ENCODE peak calls at places on chromosomes 13 and 19, in seven cellular contexts. X is MM.1S, L is fibroblast of lung, J is gastrocnemius medialis, Z is uterus, S is HepG2, F is heart left ventricle. Q is an unnamed sample.

GRCh38 chr13:72970301-72970880 is 88.4 kb upstream of the KLF5 start:
- DNase-seq in X (no peak), L (no peak), J (no peak), Z (no peak), S (no peak), F (no peak), Q (no peak)

GRCh38 chr19:42375415-42376176 is 14.5 kb downstream of the CNFN start:
- DNase-seq in X (no peak), L (no peak), J (no peak), Z (no peak), S (no peak), F (no peak), Q (no peak)

GRCh38 chr19:12938536-12939291 is at the start of gene CALR:
- DNase-seq in X (peak; percentile 36), L (peak; percentile 43), J (no peak), Z (no peak), S (no peak), F (no peak), Q (no peak)

GRCh38 chr19:29526730-29527499 is 1.1 kb downstream of the VSTM2B start:
- DNase-seq in X (no peak), L (no peak), J (no peak), Z (no peak), S (no peak), F (no peak), Q (no peak)

GRCh38 chr13:100650321-100650720 is 24.3 kb downstream of the TMTC4 start:
- DNase-seq in X (no peak), L (no peak), J (peak; percentile 48), Z (no peak), S (no peak), F (no peak), Q (no peak)

GRCh38 chr13:34671136-34671535 is 270.9 kb upstream of the NBEA start:
- DNase-seq in X (no peak), L (no peak), J (peak; percentile 39), Z (no peak), S (no peak), F (peak; percentile 53), Q (no peak)

GRCh38 chr19:10237702-10238101 is 6.6 kb upstream of the S1PR2 start:
- DNase-seq in X (no peak), L (no peak), J (no peak), Z (no peak), S (no peak), F (no peak), Q (no peak)

GRCh38 chr19:19627442-19627715 is 641 bp downstream of the LPAR2 start:
- DNase-seq in X (no peak), L (no peak), J (no peak), Z (no peak), S (no peak), F (no peak), Q (no peak)

GRCh38 chr19:55115446-55116065 is 1.9 kb downstream of the PPP1R12C start:
- DNase-seq in X (no peak), L (no peak), J (no peak), Z (peak; percentile 43), S (no peak), F (no peak), Q (no peak)

GRCh38 chr13:99617474-99618255 is 116.4 kb downstream of the TM9SF2 start:
- DNase-seq in X (no peak), L (peak; percentile 62), J (peak; percentile 26), Z (peak; percentile 37), S (peak; percentile 33), F (peak; percentile 30), Q (peak; percentile 19)

GRCh38 chr13:77196052-77196618 is 130.8 kb downstream of the MYCBP2 start:
- DNase-seq in X (no peak), L (peak; percentile 70), J (no peak), Z (no peak), S (no peak), F (peak; percentile 23), Q (no peak)

GRCh38 chr19:38830039-38830733 is 1.4 kb downstream of the ECH1 start:
- DNase-seq in X (no peak), L (peak; percentile 73), J (no peak), Z (no peak), S (no peak), F (no peak), Q (no peak)

GRCh38 chr19:38826856-38827551 is 4.6 kb downstream of the ECH1 start:
- DNase-seq in X (no peak), L (no peak), J (no peak), Z (no peak), S (no peak), F (no peak), Q (no peak)

GRCh38 chr19:38834104-38834490 is 2.5 kb upstream of the ECH1 start:
- DNase-seq in X (no peak), L (no peak), J (no peak), Z (no peak), S (no peak), F (no peak), Q (no peak)

GRCh38 chr19:38834590-38834989 is 3.0 kb upstream of the ECH1 start:
- DNase-seq in X (no peak), L (no peak), J (no peak), Z (no peak), S (no peak), F (no peak), Q (no peak)

GRCh38 chr19:38831142-38831605 is 420 bp downstream of the ECH1 start:
- DNase-seq in X (no peak), L (peak; percentile 94), J (peak; percentile 81), Z (peak; percentile 63), S (peak; percentile 87), F (peak; percentile 56), Q (peak; percentile 48)
- H3K4me1 ChIP-seq in X (no peaks in the 10 kb centered on the region), L (peaks cover 27% of the 10 kb centered on the region), J (peaks cover 49% of the 10 kb centered on the region), Z (no peaks in the 10 kb centered on the region), S (peaks cover 46% of the 10 kb centered on the region), F (peaks cover 15% of the 10 kb centered on the region), Q (peaks cover 21% of the 10 kb centered on the region)

DNA sequence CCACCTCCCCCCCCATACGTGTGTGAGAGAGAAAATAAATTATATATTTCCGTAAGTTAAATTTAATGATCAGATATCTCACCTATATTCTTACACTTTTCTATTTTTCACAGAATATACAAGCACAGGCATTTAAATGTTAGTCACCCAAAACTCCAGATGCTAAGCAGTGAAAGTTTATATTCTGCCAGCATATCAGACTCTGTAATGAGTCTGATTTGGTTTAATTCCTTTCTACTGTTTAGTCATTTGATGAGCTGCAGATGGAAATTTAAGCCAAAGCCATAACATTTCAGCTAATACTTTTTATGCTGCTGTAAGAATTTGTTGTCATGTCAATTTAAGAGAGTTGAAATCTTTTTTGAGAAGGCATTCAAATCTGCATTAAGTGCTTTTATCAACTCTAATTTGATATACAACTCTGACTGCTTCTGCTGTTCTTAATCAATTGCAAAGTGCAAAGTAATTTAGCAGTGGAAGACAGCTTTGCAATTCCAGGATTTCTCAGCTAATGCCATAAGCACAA is 8.0 kb downstream of the FRY start:
- DNase-seq in X (no peak), L (peak; percentile 22), J (no peak), Z (no peak), S (no peak), F (no peak), Q (no peak)
- H3K27ac ChIP-seq in X (no peak overlapping the region), L (no peak overlapping the region), J (no peak overlapping the region), Z (no peak overlapping the region), S (peak overlapping the region; percentile 46), F (no peak overlapping the region), Q (no peak overlapping the region)

GRCh38 chr13:110397445-110397844 is 90.4 kb downstream of the COL4A2 start:
- DNase-seq in X (no peak), L (peak; percentile 98), J (no peak), Z (no peak), S (no peak), F (no peak), Q (no peak)
- H3K4me1 ChIP-seq in X (no peaks in the 10 kb centered on the region), L (peaks cover 38% of the 10 kb centered on the region), J (peaks cover 43% of the 10 kb centered on the region), Z (peaks cover 11% of the 10 kb centered on the region), S (no peaks in the 10 kb centered on the region), F (peaks cover 25% of the 10 kb centered on the region), Q (no peaks in the 10 kb centered on the region)

DNA sequence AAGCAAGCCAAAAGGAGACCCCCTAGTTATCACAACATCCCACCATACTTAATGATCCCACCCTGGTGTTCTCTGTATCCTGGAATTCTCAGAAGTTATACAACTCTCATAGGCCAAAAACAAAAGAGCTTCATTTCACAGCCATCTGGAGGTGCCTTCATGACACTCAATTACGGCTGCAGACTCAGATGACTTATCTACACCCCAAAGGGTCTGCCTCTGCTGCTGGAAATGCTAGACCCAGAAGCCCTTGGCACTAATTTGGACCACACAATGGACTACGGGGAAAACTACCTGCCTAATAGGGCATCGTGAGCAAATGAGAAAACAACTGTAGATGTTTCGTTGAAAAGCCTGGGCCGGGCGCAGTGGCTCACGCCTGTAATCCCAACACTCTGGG is 40.2 kb downstream of the BRD4 start:
- DNase-seq in X (no peak), L (no peak), J (no peak), Z (no peak), S (no peak), F (no peak), Q (no peak)
- H3K27ac ChIP-seq in X (no peak overlapping the region), L (no peak overlapping the region), J (peak overlapping the region; percentile 2), Z (no peak overlapping the region), S (no peak overlapping the region), F (no peak overlapping the region), Q (peak overlapping the region; percentile 42)